ENCODE peak calls at places on chromosome 9, in ten cellular contexts. O is tibial artery, H is AG09309, V is bronchial epithelial cell, Q is glutamatergic neuron, I is upper lobe of left lung, N is heart right ventricle, K is psoas muscle, R is endothelial cell, Y is lower leg skin. U is an unnamed sample.

GRCh38 chr9:68836788-68837187 is 131.7 kb downstream of the PIP5K1B start:
- DNase-seq in H (no peak), Y (no peak), I (no peak), N (no peak), O (no peak), Q (no peak), R (no peak), V (no peak), K (no peak), U (no peak)

GRCh38 chr9:404229-404628 is 189.6 kb downstream of the DOCK8 start:
- DNase-seq in N (no peak), O (no peak), Q (no peak), K (no peak), I (no peak), H (no peak), R (no peak), V (no peak), Y (no peak), U (no peak)

GRCh38 chr9:120876842-120877240 is at the start of gene PHF19:
- DNase-seq in R (peak), O (no peak), N (peak), H (no peak), V (no peak), Q (peak), I (peak), Y (no peak), K (peak), U (no peak)

GRCh38 chr9:107693620-107694326 is 204.2 kb upstream of the KLF4 start:
- DNase-seq in H (no peak), Q (no peak), R (no peak), I (no peak), O (no peak), K (no peak), Y (no peak), V (peak), N (no peak), U (no peak)

GRCh38 chr9:15205632-15206243 is 101.3 kb downstream of the TTC39B start:
- DNase-seq in N (no peak), I (peak), R (no peak), O (no peak), H (no peak), Y (no peak), K (no peak), Q (no peak), V (no peak), U (no peak)

GRCh38 chr9:112334319-112334828 is 955 bp upstream of the PTBP3 start:
- DNase-seq in Y (no peak), K (no peak), O (no peak), N (no peak), Q (no peak), I (no peak), H (no peak), V (peak), R (no peak), U (no peak)

GRCh38 chr9:120920495-120921178 is 6.0 kb downstream of the TRAF1 start:
- DNase-seq in O (no peak), R (no peak), K (no peak), Q (no peak), Y (no peak), H (no peak), I (no peak), V (no peak), N (no peak), U (no peak)

GRCh38 chr9:5442400-5443011 is 4.8 kb upstream of the PLGRKT start:
- DNase-seq in O (no peak), N (no peak), I (no peak), K (no peak), Q (no peak), R (peak), Y (no peak), V (peak), H (peak), U (no peak)

GRCh38 chr9:110545705-110546104 is 33.8 kb downstream of the SVEP1 start:
- DNase-seq in N (no peak), V (peak), Q (no peak), O (no peak), K (no peak), R (no peak), H (no peak), I (no peak), Y (no peak), U (no peak)

GRCh38 chr9:106755727-106756126 is 107.2 kb upstream of the ZNF462 start:
- DNase-seq in O (no peak), Y (no peak), K (peak), Q (no peak), I (no peak), V (no peak), R (no peak), H (no peak), N (no peak), U (no peak)

GRCh38 chr9:88267283-88267682 is 121.0 kb upstream of the SPIN1 start:
- DNase-seq in I (no peak), N (no peak), V (no peak), H (no peak), R (no peak), Q (no peak), K (no peak), Y (no peak), O (no peak), U (no peak)

GRCh38 chr9:111712369-111712768 is 51.0 kb downstream of the GNG10 start:
- DNase-seq in K (no peak), O (no peak), V (no peak), R (no peak), Y (no peak), N (no peak), I (no peak), Q (no peak), H (no peak), U (no peak)

GRCh38 chr9:130246126-130246525 is 19.4 kb upstream of the HMCN2 start:
- DNase-seq in I (no peak), Y (no peak), N (no peak), O (no peak), V (no peak), H (no peak), R (no peak), K (no peak), Q (no peak), U (no peak)

GRCh38 chr9:131798166-131798565 is 58.3 kb upstream of the RAPGEF1 start:
- DNase-seq in R (no peak), Q (no peak), Y (no peak), V (no peak), K (no peak), H (no peak), N (no peak), I (no peak), O (no peak), U (no peak)

GRCh38 chr9:89742660-89743059 is 137.8 kb downstream of the GADD45G start:
- DNase-seq in Q (no peak), N (no peak), I (no peak), H (no peak), K (no peak), R (no peak), O (no peak), V (no peak), Y (no peak), U (no peak)

GRCh38 chr9:124015091-124015660 is 3.6 kb downstream of the LHX2 start:
- DNase-seq in N (no peak), Y (no peak), R (no peak), Q (peak), I (peak), H (no peak), O (no peak), K (no peak), V (no peak), U (no peak)
- TF ChIP-seq CTCF in N (no peak), Y (no peak), R (no peak), Q (no peak), I (no peak), H (peak), O (no peak), K (no peak), V (no peak), U (no peak)

GRCh38 chr9:137035507-137035834 is 3.6 kb upstream of the FUT7 start:
- DNase-seq in Q (no peak), Y (no peak), H (no peak), V (no peak), O (no peak), N (no peak), I (no peak), K (no peak), R (no peak), U (no peak)
- TF ChIP-seq CTCF in Q (peak), Y (no peak), H (no peak), V (no peak), O (no peak), N (no peak), I (no peak), K (no peak), R (peak), U (peak)

GRCh38 chr9:133375116-133375723 is 640 bp downstream of the SURF4 start:
- DNase-seq in V (peak), N (no peak), Q (no peak), I (no peak), R (peak), K (no peak), O (no peak), H (no peak), Y (no peak), U (no peak)
- TF ChIP-seq CTCF in V (no peak), N (peak), Q (no peak), I (no peak), R (no peak), K (no peak), O (no peak), H (no peak), Y (no peak), U (no peak)

GRCh38 chr9:16639644-16640043 is 230.8 kb downstream of the BNC2 start:
- DNase-seq in H (no peak), I (no peak), N (no peak), R (no peak), K (no peak), V (no peak), Q (no peak), Y (no peak), O (no peak), U (no peak)

GRCh38 chr9:16642421-16643109 is 227.9 kb downstream of the BNC2 start:
- DNase-seq in K (no peak), I (no peak), O (no peak), R (no peak), V (no peak), N (no peak), Q (no peak), Y (no peak), H (no peak), U (no peak)

GRCh38 chr9:16637938-16638337 is 232.5 kb downstream of the BNC2 start:
- DNase-seq in H (no peak), N (no peak), I (no peak), O (no peak), Q (no peak), Y (no peak), V (peak), R (no peak), K (no peak), U (no peak)

GRCh38 chr9:16637218-16637617 is 233.3 kb downstream of the BNC2 start:
- DNase-seq in R (no peak), N (no peak), O (no peak), H (no peak), Y (no peak), V (peak), K (no peak), I (no peak), Q (no peak), U (no peak)

DNA sequence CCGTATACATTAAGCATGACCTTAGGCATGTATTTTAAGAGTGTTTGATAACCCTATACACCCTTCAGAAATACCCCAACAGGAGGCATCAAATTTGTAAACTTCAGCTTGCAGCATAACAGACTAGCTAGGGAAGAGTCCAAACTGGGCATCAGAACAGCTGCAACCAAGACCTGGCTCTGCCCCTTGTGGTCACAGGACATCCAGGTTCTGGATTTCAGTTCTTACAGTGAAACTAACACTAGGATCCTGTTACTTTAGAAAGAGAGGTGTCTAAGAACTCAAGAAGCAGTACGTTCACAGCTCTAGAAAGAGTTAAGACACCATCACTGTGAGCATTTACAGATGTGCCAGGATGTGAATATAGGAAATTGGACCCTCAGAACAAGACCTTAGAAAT is 229.8 kb downstream of the BNC2 start:
- DNase-seq in V (no peak), K (no peak), I (no peak), Y (no peak), H (no peak), R (no peak), N (no peak), Q (no peak), O (no peak), U (no peak)
- TF ChIP-seq CTCF in V (no peak), K (peak), I (no peak), Y (no peak), H (peak), R (no peak), N (no peak), Q (no peak), O (no peak), U (peak)

GRCh38 chr9:93164085-93164484 is 19.9 kb upstream of the WNK2 start:
- DNase-seq in K (no peak), Q (no peak), O (no peak), N (no peak), R (no peak), Y (no peak), I (no peak), H (no peak), V (no peak), U (no peak)

GRCh38 chr9:93156475-93157008 is 22.5 kb upstream of the NINJ1 start:
- DNase-seq in O (no peak), I (no peak), Y (no peak), R (no peak), N (no peak), Q (no peak), V (no peak), H (no peak), K (no peak), U (no peak)

GRCh38 chr9:93155716-93156474 is 21.8 kb upstream of the NINJ1 start:
- DNase-seq in H (no peak), Y (no peak), K (no peak), N (no peak), I (peak), O (no peak), V (no peak), R (no peak), Q (no peak), U (no peak)

GRCh38 chr9:93161801-93162635 is 21.9 kb upstream of the WNK2 start:
- DNase-seq in N (no peak), K (no peak), I (no peak), H (no peak), V (no peak), R (no peak), Y (no peak), O (no peak), Q (no peak), U (no peak)

DNA sequence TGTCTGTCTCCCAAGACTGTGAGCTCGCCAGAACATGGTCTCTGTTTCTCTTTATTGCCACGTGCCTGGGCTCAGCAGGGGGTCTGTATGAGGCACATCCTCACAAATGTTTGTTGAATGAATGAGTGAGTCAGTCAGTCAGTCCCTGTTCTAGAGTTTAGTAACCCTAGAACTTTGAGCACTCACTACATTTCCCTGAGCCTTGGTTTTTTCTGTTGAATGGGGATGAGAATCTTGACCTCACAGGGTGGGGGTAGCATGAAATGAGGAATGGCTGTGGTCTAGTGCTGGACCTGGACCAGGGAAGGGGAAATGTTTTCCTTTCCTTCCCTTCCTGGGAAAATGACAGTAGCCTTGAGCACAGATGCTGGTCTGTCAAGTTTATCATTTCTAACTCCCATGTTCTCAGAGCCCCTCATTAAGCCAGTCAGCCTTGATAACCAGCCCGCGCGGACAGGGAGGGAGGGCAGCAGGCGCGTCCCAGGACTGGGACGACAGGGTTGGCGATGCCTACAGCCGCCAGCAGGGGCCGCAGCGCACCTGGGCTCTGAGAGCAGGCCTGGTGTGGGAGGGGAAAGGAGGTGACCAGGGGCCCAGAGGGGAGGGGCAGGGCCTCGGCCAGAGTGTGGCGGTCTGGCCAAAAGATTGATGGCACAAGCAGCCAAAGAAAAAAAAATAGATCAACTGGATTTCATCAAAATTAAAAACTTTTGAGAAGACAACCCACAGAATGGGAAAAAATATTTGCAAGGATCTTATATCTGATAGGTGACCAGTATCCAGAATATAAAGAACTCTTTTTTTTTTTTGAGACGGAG is 24.1 kb upstream of the WNK2 start:
- DNase-seq in K (peak), R (peak), O (peak), H (peak), N (peak), V (peak), Q (peak), Y (peak), I (peak), U (no peak)
- TF ChIP-seq CTCF in K (peak), R (peak), O (peak), H (peak), N (peak), V (peak), Q (peak), Y (peak), I (peak), U (peak)

DNA sequence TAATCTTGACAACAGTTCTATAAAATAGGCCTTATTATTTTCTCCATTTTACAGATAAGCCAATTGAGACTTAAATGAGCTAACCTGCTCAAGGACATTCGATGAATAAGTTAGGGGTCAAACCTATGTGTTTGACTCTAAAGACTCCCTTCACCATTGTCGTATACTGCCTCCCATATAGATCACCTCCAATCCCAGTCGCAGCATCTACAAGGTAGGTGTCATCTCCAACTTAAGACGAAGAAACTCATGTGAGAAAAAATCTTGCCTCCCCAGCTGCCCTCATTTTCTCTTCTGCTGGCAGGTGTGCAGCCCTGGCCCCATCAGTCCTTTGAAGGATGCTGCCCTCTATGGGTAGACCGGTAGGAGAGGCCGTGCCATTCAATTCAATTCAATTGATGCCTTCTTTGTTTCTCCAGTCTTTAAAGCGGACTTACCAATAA is 75.2 kb upstream of the SMARCA2 start:
- DNase-seq in R (peak), H (no peak), O (no peak), K (no peak), V (peak), Q (peak), Y (no peak), N (no peak), I (no peak), U (peak)
- TF ChIP-seq CTCF in R (peak), H (peak), O (no peak), K (peak), V (peak), Q (peak), Y (no peak), N (peak), I (peak), U (peak)

U was measured in Panc1.